ENCODE peak calls at places on chromosomes 7 and 10, in six cellular contexts. G is HepG2, H is H1, X is K562, O is GM12878, E is GM12891. B is an unnamed sample.

GRCh38 chr7:155380221-155380861 is 77.6 kb upstream of the EN2 start:
- DNase-seq in G (peak), E (peak), H (peak), X (peak), O (no peak), B (peak)

GRCh38 chr7:127588697-127589482 is 679 bp downstream of the ARF5 start:
- DNase-seq in E (peak), G (peak), H (peak), O (no peak), X (peak), B (no peak)

GRCh38 chr10:1127629-1128028 is 71.4 kb downstream of the WDR37 start:
- DNase-seq in G (no peak), O (no peak), H (peak), X (no peak), E (no peak), B (no peak)

GRCh38 chr10:9018161-9018843 is 963.8 kb downstream of the GATA3 start:
- DNase-seq in O (no peak), X (no peak), E (no peak), G (no peak), H (no peak), B (no peak)

GRCh38 chr7:35463176-35463575 is 209.3 kb upstream of the TBX20 start:
- DNase-seq in H (no peak), X (no peak), G (no peak), E (no peak), O (no peak), B (no peak)

GRCh38 chr10:72756674-72757385 is 64.9 kb downstream of the MCU start:
- DNase-seq in X (no peak), G (no peak), H (no peak), E (no peak), O (no peak), B (no peak)

GRCh38 chr7:69510114-69510513 is 88.2 kb upstream of the AUTS2 start:
- DNase-seq in O (no peak), X (no peak), E (no peak), G (no peak), H (no peak), B (no peak)

GRCh38 chr10:71598673-71599072 is 120.9 kb downstream of the C10orf105 start:
- DNase-seq in H (no peak), G (no peak), E (no peak), X (no peak), O (no peak), B (no peak)

GRCh38 chr7:50657341-50657873 is 92.2 kb upstream of the DDC start:
- DNase-seq in E (no peak), G (no peak), H (no peak), O (no peak), X (no peak), B (no peak)

GRCh38 chr7:114432627-114433026 is 18.0 kb downstream of the FOXP2 start:
- DNase-seq in H (no peak), X (no peak), O (no peak), G (no peak), E (no peak), B (no peak)

GRCh38 chr10:8403711-8404371 is 349.4 kb downstream of the GATA3 start:
- DNase-seq in O (no peak), H (peak), X (no peak), E (no peak), G (no peak), B (no peak)

GRCh38 chr10:114045071-114045737 is 1.5 kb downstream of the ADRB1 start:
- DNase-seq in O (no peak), G (no peak), H (peak), E (no peak), X (no peak), B (no peak)

GRCh38 chr7:41880107-41880506 is 177.2 kb upstream of the INHBA start:
- DNase-seq in G (no peak), X (no peak), E (no peak), H (no peak), O (no peak), B (no peak)

GRCh38 chr7:128409435-128410091 is at the start of gene IMPDH1:
- DNase-seq in X (peak), E (peak), H (peak), G (no peak), O (no peak), B (peak)

GRCh38 chr7:128206747-128207500 is 34.2 kb upstream of the LEP start:
- DNase-seq in H (no peak), O (no peak), E (no peak), X (no peak), G (no peak), B (no peak)

GRCh38 chr7:25084826-25085225 is 40.2 kb downstream of the CYCS start:
- DNase-seq in X (no peak), G (no peak), O (no peak), E (no peak), H (no peak), B (no peak)

GRCh38 chr7:7354674-7355073 is 172.3 kb downstream of the C1GALT1 start:
- DNase-seq in X (no peak), H (no peak), G (no peak), O (no peak), E (no peak), B (no peak)

GRCh38 chr7:158729646-158730382 is 25.2 kb upstream of the NCAPG2 start:
- DNase-seq in E (no peak), H (peak), G (no peak), O (no peak), X (no peak), B (no peak)

GRCh38 chr7:36279251-36279925 is 110.3 kb upstream of the ANLN start:
- DNase-seq in O (no peak), G (no peak), H (peak), E (no peak), X (no peak), B (no peak)

GRCh38 chr7:1192171-1192676 is 32.2 kb upstream of the ZFAND2A start:
- DNase-seq in G (no peak), O (no peak), H (no peak), X (no peak), E (no peak), B (no peak)

GRCh38 chr7:108012499-108013430 is 9.8 kb upstream of the LAMB1 start:
- DNase-seq in E (no peak), O (no peak), X (peak), G (peak), H (no peak), B (no peak)

GRCh38 chr10:26437637-26438461 is at the start of gene APBB1IP:
- DNase-seq in G (no peak), E (no peak), X (no peak), H (peak), O (peak), B (no peak)

GRCh38 chr7:149856-150636 is 42.3 kb upstream of the FAM20C start:
- DNase-seq in X (no peak), O (no peak), E (no peak), H (peak), G (no peak), B (no peak)

GRCh38 chr10:110617455-110618162 is 26.5 kb upstream of the RBM20 start:
- DNase-seq in G (no peak), O (no peak), H (no peak), X (no peak), E (no peak), B (no peak)

GRCh38 chr7:151349507-151349853 is 7.9 kb downstream of the NUB1 start:
- DNase-seq in H (no peak), X (peak), O (no peak), E (no peak), G (no peak), B (no peak)

GRCh38 chr10:89553064-89553734 is 17.8 kb upstream of the SLC16A12 start:
- DNase-seq in H (no peak), X (no peak), E (no peak), G (peak), O (no peak), B (no peak)

GRCh38 chr10:127563718-127564553 is 14.8 kb downstream of the NPS start:
- DNase-seq in O (no peak), G (no peak), E (peak), H (peak), X (peak), B (no peak)

GRCh38 chr10:25768167-25768566 is 165.9 kb upstream of the MYO3A start:
- DNase-seq in H (no peak), O (no peak), E (no peak), G (no peak), X (no peak), B (no peak)

GRCh38 chr10:77177161-77177560 is 460.4 kb downstream of the KCNMA1 start:
- DNase-seq in X (no peak), H (no peak), O (no peak), E (no peak), G (no peak), B (no peak)

GRCh38 chr10:131885391-131886165 is 15.2 kb upstream of the PPP2R2D start:
- DNase-seq in X (peak), O (no peak), H (peak), G (peak), E (peak), B (peak)

GRCh38 chr7:19392246-19392645 is 247.0 kb upstream of the FERD3L start:
- DNase-seq in G (no peak), E (no peak), O (no peak), H (no peak), X (no peak), B (no peak)

GRCh38 chr7:137667633-137668387 is 179.0 kb downstream of the DGKI start:
- DNase-seq in X (no peak), H (no peak), O (no peak), E (no peak), G (no peak), B (no peak)

GRCh38 chr7:47776335-47776734 is 171.9 kb downstream of the PKD1L1 start:
- DNase-seq in O (no peak), X (no peak), H (no peak), E (no peak), G (peak), B (no peak)

GRCh38 chr7:98354052-98354451 is 46.8 kb downstream of the BAIAP2L1 start:
- DNase-seq in E (no peak), O (no peak), H (no peak), G (no peak), X (no peak), B (no peak)

GRCh38 chr10:124494050-124494807 is 32.6 kb downstream of the LHPP start:
- DNase-seq in E (peak), H (no peak), O (no peak), X (no peak), G (no peak), B (no peak)

GRCh38 chr10:110737886-110738634 is 93.9 kb downstream of the RBM20 start:
- DNase-seq in X (no peak), E (no peak), H (no peak), O (no peak), G (peak), B (no peak)

GRCh38 chr10:17737021-17737965 is 14.7 kb upstream of the TMEM236 start:
- DNase-seq in X (peak), O (no peak), H (peak), G (peak), E (no peak), B (no peak)

GRCh38 chr10:118305730-118306129 is 36.4 kb downstream of the FAM204A start:
- DNase-seq in G (no peak), E (no peak), H (no peak), O (no peak), X (no peak), B (no peak)
- TF ChIP-seq POLR2AphosphoS5 in G (no peak), E (no peak), H (no peak), O (no peak), X (no peak), B (no peak)

DNA sequence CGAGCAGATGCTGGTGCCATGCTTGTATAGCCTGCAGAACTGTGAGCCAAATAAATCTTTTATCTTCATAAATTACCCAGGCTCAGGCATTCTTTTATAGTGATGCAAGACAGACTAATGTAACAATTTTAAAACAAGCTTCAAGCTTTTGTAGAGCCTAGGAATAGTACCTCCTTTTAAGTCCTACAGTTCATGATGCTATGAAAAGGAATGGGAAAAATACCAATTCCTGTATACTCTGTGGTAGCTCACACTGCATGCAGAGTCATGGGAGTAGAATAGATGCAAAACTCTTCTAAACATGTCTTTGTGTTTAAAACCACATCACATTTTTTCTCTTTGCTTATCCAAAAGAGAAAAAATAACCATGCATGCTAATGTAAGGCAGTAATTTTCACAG is 66.6 kb upstream of the WNT16 start:
- DNase-seq in X (no peak), O (no peak), H (no peak), E (no peak), G (no peak), B (no peak)
- TF ChIP-seq TAF1 in X (no peak), O (no peak), H (no peak), E (no peak), G (no peak), B (no peak)

GRCh38 chr7:100156331-100157068 is 2.0 kb downstream of the TRAPPC14 start:
- DNase-seq in E (no peak), O (no peak), G (no peak), H (no peak), X (peak), B (no peak)
- TF ChIP-seq POLR2A in E (no peak), O (peak), G (no peak), H (no peak), X (no peak), B (no peak)

GRCh38 chr10:3471927-3472704 is 299.5 kb upstream of the PITRM1 start:
- DNase-seq in G (no peak), O (no peak), H (no peak), E (no peak), X (no peak), B (no peak)
- TF ChIP-seq POLR2AphosphoS5 in G (no peak), O (no peak), H (no peak), E (no peak), X (no peak), B (no peak)

DNA sequence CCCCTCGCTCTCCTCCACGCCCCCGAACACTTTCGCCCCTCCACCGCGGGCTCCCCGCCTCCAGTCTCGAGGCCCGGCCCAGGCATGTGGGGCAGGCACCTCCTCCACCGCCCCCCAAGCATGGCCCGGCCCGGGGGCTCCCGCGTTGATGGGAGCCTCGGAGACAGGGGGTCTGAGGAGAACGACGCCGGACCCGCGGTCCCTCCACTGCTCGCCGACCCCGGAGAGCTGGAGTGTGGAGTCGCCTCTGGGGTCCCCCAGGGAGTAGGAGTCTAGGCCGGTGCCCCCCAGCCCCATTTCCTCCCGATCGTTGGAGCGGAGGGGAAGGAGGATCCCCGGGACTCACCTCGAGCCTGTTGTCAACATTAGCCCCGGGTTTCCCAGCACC is 206 bp downstream of the UPF2 start:
- DNase-seq in G (no peak), H (no peak), O (no peak), E (peak), X (peak), B (no peak)
- TF ChIP-seq TAF1 in G (no peak), H (peak), O (no peak), E (peak), X (no peak), B (no peak)

GRCh38 chr10:34104829-34105572 is 710.1 kb downstream of the PARD3 start:
- DNase-seq in E (no peak), G (no peak), X (no peak), H (no peak), O (no peak), B (no peak)

GRCh38 chr10:34098817-34099567 is 716.1 kb downstream of the PARD3 start:
- DNase-seq in G (no peak), E (no peak), H (no peak), O (no peak), X (no peak), B (no peak)

GRCh38 chr10:34101001-34101400 is 714.1 kb downstream of the PARD3 start:
- DNase-seq in G (no peak), X (no peak), E (no peak), O (no peak), H (no peak), B (no peak)

GRCh38 chr10:34102917-34103506 is 712.1 kb downstream of the PARD3 start:
- DNase-seq in G (no peak), O (no peak), X (no peak), E (no peak), H (no peak), B (no peak)

GRCh38 chr10:34102237-34102673 is 712.8 kb downstream of the PARD3 start:
- DNase-seq in H (no peak), E (no peak), O (no peak), X (no peak), G (no peak), B (no peak)
- TF ChIP-seq POLR2A in H (no peak), E (no peak), O (no peak), X (no peak), G (no peak), B (no peak)

GRCh38 chr7:105851064-105851463 is 25.3 kb downstream of the ATXN7L1 start:
- DNase-seq in O (no peak), X (no peak), E (no peak), H (no peak), G (no peak), B (no peak)

GRCh38 chr7:105849122-105849855 is 27.1 kb downstream of the ATXN7L1 start:
- DNase-seq in X (no peak), G (peak), H (no peak), E (no peak), O (peak), B (no peak)

GRCh38 chr7:105857009-105857952 is 19.1 kb downstream of the ATXN7L1 start:
- DNase-seq in G (peak), X (no peak), E (no peak), H (no peak), O (no peak), B (no peak)

GRCh38 chr7:105854516-105854915 is 21.9 kb downstream of the ATXN7L1 start:
- DNase-seq in O (no peak), H (no peak), X (no peak), G (no peak), E (no peak), B (no peak)

DNA sequence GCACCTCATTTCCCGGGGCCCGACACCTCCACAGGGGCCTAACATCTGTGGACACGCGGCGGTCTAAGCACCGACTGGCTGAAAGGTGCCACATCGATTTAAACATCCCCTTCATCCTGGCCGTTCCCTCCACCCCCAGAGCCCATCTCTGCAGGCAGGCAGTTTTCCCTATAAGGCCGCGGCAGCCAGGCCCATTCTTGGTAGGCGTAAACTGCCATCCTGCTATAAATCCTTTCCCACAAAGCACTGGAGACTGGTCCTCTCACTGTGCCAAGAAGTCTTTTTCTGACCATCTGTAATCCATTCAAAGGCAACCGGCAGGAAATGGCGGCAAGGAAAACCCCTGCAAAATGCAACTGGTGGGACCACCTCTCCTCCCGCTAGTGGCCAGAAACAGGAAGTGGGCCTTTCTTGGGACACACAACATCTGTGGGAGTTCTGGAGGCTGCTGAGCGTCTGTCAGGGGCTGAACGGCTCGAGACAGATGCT is 22.4 kb downstream of the ATXN7L1 start:
- DNase-seq in O (no peak), G (no peak), X (no peak), H (no peak), E (no peak), B (no peak)
- TF ChIP-seq POLR2AphosphoS5 in O (no peak), G (no peak), X (no peak), H (no peak), E (no peak), B (no peak)

GRCh38 chr7:116834815-116835533 is 27.4 kb upstream of the CAPZA2 start:
- DNase-seq in H (no peak), O (no peak), E (no peak), X (peak), G (peak), B (no peak)
- TF ChIP-seq TAF1 in H (no peak), O (no peak), E (no peak), X (no peak), G (no peak), B (no peak)

B was measured in GM12892.